ENCODE peak calls at places on chromosomes 2 and 18, in nine cellular contexts. W is GM23248; U is fibroblast of lung; Q is upper lobe of left lung; A is tibial nerve; S is body of pancreas; M is AG04449; G is CD4-positive, alpha-beta memory T cell; R is fibroblast of the aortic adventitia. T is an unnamed sample.

GRCh38 chr18:44909191-44909719 is 228.6 kb downstream of the SETBP1 start:
- DNase-seq in R (no peak), G (no peak), A (peak), S (no peak), W (no peak), M (no peak), U (no peak), Q (no peak), T (peak)

GRCh38 chr18:31992836-31993575 is 25.6 kb upstream of the RNF125 start:
- DNase-seq in R (peak), Q (no peak), W (no peak), G (no peak), S (no peak), A (no peak), M (no peak), U (no peak), T (peak)

GRCh38 chr2:129908721-129909373 is 70.6 kb upstream of the RAB6C start:
- DNase-seq in M (no peak), A (no peak), U (no peak), G (no peak), Q (peak), W (no peak), S (no peak), R (no peak), T (no peak)

GRCh38 chr2:84959045-84959493 is 11.9 kb upstream of the KCMF1 start:
- DNase-seq in Q (no peak), G (no peak), M (no peak), A (no peak), W (peak), R (peak), S (no peak), U (peak), T (peak)

GRCh38 chr2:222208010-222208690 is 90.6 kb downstream of the PAX3 start:
- DNase-seq in W (no peak), R (no peak), G (no peak), M (no peak), U (no peak), S (no peak), A (no peak), Q (no peak), T (no peak)

GRCh38 chr2:177164131-177164530 is 48.5 kb upstream of the HNRNPA3 start:
- DNase-seq in A (no peak), W (no peak), G (no peak), M (no peak), U (no peak), S (no peak), R (no peak), Q (no peak), T (no peak)

GRCh38 chr18:32167980-32168379 is 21.9 kb upstream of the MEP1B start:
- DNase-seq in W (peak), Q (no peak), R (peak), S (no peak), M (no peak), U (no peak), G (no peak), A (no peak), T (no peak)

GRCh38 chr2:158359846-158360245 is 96.7 kb downstream of the CCDC148 start:
- DNase-seq in Q (no peak), M (no peak), G (no peak), U (no peak), W (peak), A (no peak), R (no peak), S (no peak), T (peak)

GRCh38 chr2:212109217-212109616 is 429.4 kb downstream of the ERBB4 start:
- DNase-seq in S (no peak), A (no peak), U (no peak), G (no peak), M (no peak), Q (no peak), R (peak), W (no peak), T (no peak)

GRCh38 chr2:122070241-122070731 is 314.8 kb downstream of the TSN start:
- DNase-seq in R (peak), S (no peak), A (no peak), W (peak), M (no peak), U (no peak), G (no peak), Q (no peak), T (peak)

GRCh38 chr2:230224458-230224857 is 1.1 kb upstream of the SP140 start:
- DNase-seq in U (no peak), G (no peak), R (no peak), Q (no peak), W (no peak), A (no peak), M (no peak), S (no peak), T (no peak)

GRCh38 chr2:197209274-197209673 is 101.3 kb downstream of the ANKRD44 start:
- DNase-seq in M (no peak), S (no peak), G (peak), Q (no peak), A (no peak), W (no peak), U (no peak), R (no peak), T (no peak)

GRCh38 chr2:179460530-179460929 is 195.9 kb upstream of the SESTD1 start:
- DNase-seq in A (no peak), G (no peak), U (peak), W (peak), M (peak), R (peak), S (no peak), Q (no peak), T (peak)

GRCh38 chr18:46226461-46226860 is 122.3 kb downstream of the HAUS1 start:
- DNase-seq in R (peak), Q (no peak), U (no peak), A (no peak), W (peak), M (peak), S (no peak), G (no peak), T (peak)

GRCh38 chr2:123080331-123080730 is 944.8 kb upstream of the CNTNAP5 start:
- DNase-seq in Q (no peak), W (no peak), G (no peak), R (no peak), U (no peak), M (no peak), S (no peak), A (no peak), T (peak)

GRCh38 chr2:3612639-3613523 is 18.0 kb downstream of the COLEC11 start:
- DNase-seq in Q (peak), A (no peak), U (no peak), S (no peak), G (no peak), W (no peak), R (no peak), M (no peak), T (no peak)

GRCh38 chr18:9771261-9771976 is 63.3 kb downstream of the RAB31 start:
- DNase-seq in Q (peak), R (peak), S (peak), U (peak), G (peak), A (peak), M (no peak), W (peak), T (peak)

GRCh38 chr2:7309567-7309966 is 392.4 kb downstream of the RNF144A start:
- DNase-seq in U (no peak), R (no peak), S (no peak), G (no peak), M (no peak), A (no peak), Q (no peak), W (no peak), T (no peak)

GRCh38 chr18:58221060-58221725 is 177.2 kb downstream of the NEDD4L start:
- DNase-seq in G (no peak), U (peak), Q (no peak), M (no peak), W (peak), S (peak), R (no peak), A (no peak), T (peak)

GRCh38 chr2:224308267-224308911 is 93.5 kb downstream of the FAM124B start:
- DNase-seq in G (no peak), S (no peak), A (no peak), U (no peak), M (no peak), W (peak), R (no peak), Q (no peak), T (no peak)

GRCh38 chr2:134836986-134837385 is 1.4 kb upstream of the ACMSD start:
- DNase-seq in M (peak), R (peak), Q (no peak), U (peak), S (no peak), W (peak), A (no peak), G (no peak), T (peak)

GRCh38 chr2:101958071-101958470 is 33.7 kb upstream of the IL1R2 start:
- DNase-seq in S (no peak), M (no peak), W (peak), G (no peak), U (peak), R (peak), Q (no peak), A (no peak), T (peak)

GRCh38 chr18:27500531-27500930 is 315.4 kb upstream of the CHST9 start:
- DNase-seq in W (no peak), M (no peak), R (no peak), Q (no peak), U (no peak), A (no peak), G (no peak), S (no peak), T (no peak)

GRCh38 chr2:50395510-50396300 is 636.2 kb downstream of the NRXN1 start:
- DNase-seq in U (no peak), R (no peak), A (no peak), Q (no peak), S (no peak), W (no peak), M (no peak), G (no peak), T (no peak)

GRCh38 chr18:12883003-12883683 is 894 bp downstream of the PTPN2 start:
- DNase-seq in M (no peak), W (peak), R (no peak), G (peak), Q (no peak), S (no peak), U (no peak), A (no peak), T (no peak)

GRCh38 chr18:12883684-12884520 is at the start of gene PTPN2:
- DNase-seq in U (peak), S (peak), R (peak), W (peak), A (peak), G (peak), Q (peak), M (peak), T (peak)

GRCh38 chr18:12884521-12885323 is 685 bp upstream of the PTPN2 start:
- DNase-seq in G (no peak), A (no peak), R (no peak), M (no peak), Q (no peak), S (no peak), W (peak), U (peak), T (peak)

GRCh38 chr18:12886498-12887126 is 2.6 kb upstream of the PTPN2 start:
- DNase-seq in R (no peak), W (peak), G (no peak), S (peak), Q (no peak), U (no peak), M (no peak), A (no peak), T (no peak)

GRCh38 chr18:12885500-12885899 is 1.5 kb upstream of the PTPN2 start:
- DNase-seq in M (no peak), R (no peak), W (no peak), U (no peak), A (no peak), S (no peak), G (no peak), Q (no peak), T (no peak)
- H3K4me3 ChIP-seq in M (no peak), R (no peak), W (no peak), U (no peak), A (no peak), S (no peak), G (no peak), Q (no peak), T (no peak)

GRCh38 chr2:25251461-25252273 is 83.3 kb upstream of the POMC start:
- DNase-seq in S (peak), R (no peak), G (peak), W (peak), U (no peak), Q (peak), A (no peak), M (no peak), T (peak)

GRCh38 chr2:25254961-25255360 is 86.6 kb upstream of the POMC start:
- DNase-seq in M (no peak), U (no peak), W (no peak), R (no peak), G (no peak), S (no peak), A (no peak), Q (no peak), T (no peak)

GRCh38 chr2:25251032-25251460 is 82.7 kb upstream of the POMC start:
- DNase-seq in A (no peak), W (no peak), S (no peak), G (no peak), M (no peak), Q (no peak), U (no peak), R (no peak), T (no peak)

GRCh38 chr2:25252291-25253152 is 84.1 kb upstream of the POMC start:
- DNase-seq in A (peak), U (peak), S (peak), G (no peak), M (no peak), R (peak), W (peak), Q (peak), T (peak)

DNA sequence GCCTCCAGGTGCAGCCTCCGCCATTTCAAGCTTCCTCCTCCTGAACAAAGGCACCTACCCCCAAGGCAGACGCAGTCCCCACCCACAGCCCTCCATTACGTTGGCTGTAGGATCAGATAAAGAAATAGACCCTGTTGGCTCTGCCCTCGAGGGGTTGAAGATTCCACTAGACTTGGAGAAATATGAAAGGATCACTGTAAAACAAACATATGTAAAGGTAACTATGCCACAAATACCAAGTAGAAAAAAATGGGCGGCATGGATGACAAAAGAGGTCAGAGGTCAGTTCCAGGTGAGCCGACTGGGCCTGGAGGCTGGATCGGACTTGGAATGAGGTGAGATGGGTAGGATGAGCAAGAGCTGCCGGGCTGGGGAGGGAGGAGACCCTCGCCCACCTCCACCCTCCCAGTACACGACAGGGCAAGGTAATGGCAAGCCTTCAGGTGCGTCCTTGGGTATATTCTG is 84.8 kb upstream of the POMC start:
- DNase-seq in S (no peak), G (no peak), W (no peak), R (no peak), Q (no peak), U (no peak), M (no peak), A (no peak), T (no peak)
- H3K4me3 ChIP-seq in S (no peak), G (no peak), W (no peak), R (no peak), Q (peak), U (no peak), M (no peak), A (peak), T (peak)

GRCh38 chr2:136389809-136390208 is 271.9 kb upstream of the CXCR4 start:
- DNase-seq in W (no peak), G (no peak), U (no peak), Q (no peak), A (no peak), S (no peak), M (no peak), R (no peak), T (no peak)

GRCh38 chr2:136394136-136395060 is 276.4 kb upstream of the CXCR4 start:
- DNase-seq in Q (no peak), G (no peak), S (no peak), W (no peak), A (no peak), U (no peak), R (no peak), M (no peak), T (no peak)

GRCh38 chr2:136392897-136393296 is 274.9 kb upstream of the CXCR4 start:
- DNase-seq in U (no peak), W (no peak), G (no peak), A (no peak), M (no peak), R (no peak), Q (no peak), S (no peak), T (no peak)

GRCh38 chr2:136395590-136395989 is 277.6 kb upstream of the CXCR4 start:
- DNase-seq in M (no peak), G (no peak), S (no peak), R (no peak), U (no peak), Q (no peak), W (no peak), A (no peak), T (no peak)

DNA sequence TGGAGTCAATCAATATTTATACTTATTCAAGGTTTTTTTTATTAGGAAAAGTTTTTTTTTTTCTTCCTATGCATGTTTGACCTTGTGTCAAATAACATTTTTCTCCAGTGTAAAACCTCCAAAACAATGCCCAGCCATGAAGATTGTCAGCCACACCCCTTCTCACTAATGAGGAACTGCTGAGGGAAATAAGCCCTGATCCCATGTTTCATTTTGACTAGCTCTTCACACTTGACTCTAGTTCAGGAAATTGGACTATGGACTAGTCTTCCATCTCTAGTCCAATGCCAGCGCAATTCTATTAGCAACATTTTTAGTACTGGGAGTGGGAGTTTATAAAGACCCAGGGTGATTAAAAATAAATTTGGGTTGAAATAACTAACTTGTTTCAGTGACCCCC is 275.6 kb upstream of the CXCR4 start:
- DNase-seq in R (no peak), U (no peak), A (no peak), Q (no peak), M (no peak), W (no peak), G (no peak), S (no peak), T (no peak)
- H3K4me3 ChIP-seq in R (no peak), U (no peak), A (no peak), Q (no peak), M (no peak), W (no peak), G (no peak), S (no peak), T (no peak)

GRCh38 chr18:79523738-79524180 is 128.0 kb downstream of the NFATC1 start:
- DNase-seq in A (no peak), Q (no peak), G (peak), R (no peak), S (no peak), W (no peak), M (no peak), U (no peak), T (no peak)
- H3K4me3 ChIP-seq in A (no peak), Q (no peak), G (peak), R (no peak), S (no peak), W (no peak), M (no peak), U (no peak), T (no peak)

GRCh38 chr2:237412646-237413292 is 1.2 kb downstream of the COL6A3 start:
- DNase-seq in G (no peak), R (no peak), A (no peak), S (no peak), W (peak), Q (peak), M (no peak), U (no peak), T (no peak)
- H3K4me3 ChIP-seq in G (no peak), R (peak), A (peak), S (no peak), W (peak), Q (peak), M (peak), U (peak), T (peak)